ENCODE peak calls at places on chromosome 22, in eight cellular contexts. V is spleen; A is CD8-positive, alpha-beta memory T cell; L is amniotic epithelial cell; F is cardiac fibroblast; D is stimulated activated naive CD8-positive, alpha-beta T cell treated with anti-CD3 and anti-CD28 coated beads, Interleukin-15, amount 100 ng/mL, for 72 hours; S is GM13976; Y is stimulated activated CD4-positive, alpha-beta T cell treated with anti-CD3 and anti-CD28 coated beads, TNF-alpha, amount 100 ng/mL, for 24 hours. W is an unnamed sample.

GRCh38 chr22:40855104-40855959 is 1.1 kb downstream of the ST13 start:
- DNase-seq in V (no peak), A (peak), L (peak), F (peak), D (no peak), S (no peak), Y (no peak), W (no peak)

GRCh38 chr22:44172370-44173108 is 8.2 kb upstream of the PARVG start:
- DNase-seq in V (peak), A (no peak), L (no peak), F (no peak), D (no peak), S (peak), Y (no peak), W (no peak)

GRCh38 chr22:47082505-47082904 is 320.1 kb downstream of the TBC1D22A start:
- DNase-seq in V (no peak), A (no peak), L (no peak), F (no peak), D (no peak), S (no peak), Y (no peak), W (no peak)

GRCh38 chr22:35749808-35750207 is 32.1 kb downstream of the APOL5 start:
- DNase-seq in V (no peak), A (no peak), L (no peak), F (no peak), D (no peak), S (no peak), Y (no peak), W (peak)

GRCh38 chr22:47198801-47199251 is 436.4 kb downstream of the TBC1D22A start:
- DNase-seq in V (peak), A (no peak), L (no peak), F (no peak), D (no peak), S (no peak), Y (no peak), W (no peak)

GRCh38 chr22:40412441-40412840 is 42.0 kb downstream of the SGSM3 start:
- DNase-seq in V (peak), A (no peak), L (no peak), F (no peak), D (no peak), S (peak), Y (no peak), W (no peak)

GRCh38 chr22:25067851-25068421 is 115.4 kb downstream of the KIAA1671 start:
- DNase-seq in V (peak), A (peak), L (no peak), F (no peak), D (peak), S (no peak), Y (peak), W (no peak)

GRCh38 chr22:39212721-39213376 is 31.9 kb downstream of the PDGFB start:
- DNase-seq in V (peak), A (no peak), L (peak), F (peak), D (no peak), S (peak), Y (no peak), W (no peak)

GRCh38 chr22:37803636-37804371 is 3.9 kb upstream of the GCAT start:
- DNase-seq in V (no peak), A (no peak), L (no peak), F (no peak), D (no peak), S (no peak), Y (no peak), W (no peak)

GRCh38 chr22:50604623-50605348 is 4.2 kb downstream of the MAPK8IP2 start:
- DNase-seq in V (peak), A (no peak), L (no peak), F (no peak), D (no peak), S (peak), Y (no peak), W (no peak)

GRCh38 chr22:43005106-43005505 is 9.8 kb downstream of the PACSIN2 start:
- DNase-seq in V (no peak), A (no peak), L (peak), F (no peak), D (no peak), S (no peak), Y (no peak), W (no peak)

GRCh38 chr22:37675930-37676571 is 615 bp downstream of the LGALS1 start:
- DNase-seq in V (no peak), A (no peak), L (peak), F (peak), D (peak), S (no peak), Y (no peak), W (peak)

GRCh38 chr22:24067587-24068376 is 56.7 kb downstream of the CABIN1 start:
- DNase-seq in V (no peak), A (no peak), L (no peak), F (no peak), D (no peak), S (no peak), Y (no peak), W (no peak)

GRCh38 chr22:20471126-20471833 is 24.3 kb downstream of the KLHL22 start:
- DNase-seq in V (peak), A (no peak), L (no peak), F (no peak), D (no peak), S (no peak), Y (no peak), W (no peak)

GRCh38 chr22:31346255-31346732 is at the start of gene PATZ1:
- DNase-seq in V (peak), A (peak), L (peak), F (peak), D (no peak), S (peak), Y (peak), W (peak)

GRCh38 chr22:28410050-28410816 is 269.4 kb downstream of the TTC28 start:
- DNase-seq in V (no peak), A (no peak), L (peak), F (peak), D (no peak), S (peak), Y (no peak), W (no peak)

GRCh38 chr22:31637375-31637937 is 24.6 kb downstream of the PISD start:
- DNase-seq in V (peak), A (no peak), L (no peak), F (no peak), D (no peak), S (peak), Y (no peak), W (no peak)

GRCh38 chr22:32355760-32356159 is 1.9 kb upstream of the RFPL3 start:
- DNase-seq in V (no peak), A (no peak), L (no peak), F (no peak), D (no peak), S (no peak), Y (no peak), W (no peak)

GRCh38 chr22:50031189-50032091 is 18.9 kb upstream of the IL17REL start:
- DNase-seq in V (peak), A (no peak), L (no peak), F (no peak), D (no peak), S (no peak), Y (no peak), W (no peak)

GRCh38 chr22:32758866-32759385 is 42.6 kb upstream of the TIMP3 start:
- DNase-seq in V (no peak), A (no peak), L (no peak), F (no peak), D (no peak), S (no peak), Y (no peak), W (no peak)

GRCh38 chr22:23179381-23180294 is 671 bp upstream of the BCR start:
- DNase-seq in V (peak), A (no peak), L (no peak), F (no peak), D (peak), S (no peak), Y (no peak), W (no peak)

GRCh38 chr22:32819120-32819519 is 17.6 kb downstream of the TIMP3 start:
- DNase-seq in V (no peak), A (no peak), L (no peak), F (no peak), D (no peak), S (no peak), Y (no peak), W (no peak)

GRCh38 chr22:49301398-49302149 is 526.1 kb downstream of the BRD1 start:
- DNase-seq in V (peak), A (no peak), L (no peak), F (no peak), D (no peak), S (no peak), Y (no peak), W (no peak)

GRCh38 chr22:41092023-41092817 is at the start of gene EP300:
- DNase-seq in V (peak), A (peak), L (peak), F (peak), D (peak), S (peak), Y (peak), W (peak)

GRCh38 chr22:22666307-22667091 is 22.1 kb downstream of the GGTLC2 start:
- DNase-seq in V (no peak), A (peak), L (peak), F (peak), D (no peak), S (peak), Y (peak), W (peak)

GRCh38 chr22:36767035-36767775 is 8.7 kb downstream of the IFT27 start:
- DNase-seq in V (no peak), A (no peak), L (no peak), F (no peak), D (no peak), S (no peak), Y (no peak), W (no peak)

GRCh38 chr22:33327348-33327860 is 269.2 kb upstream of the SYN3 start:
- DNase-seq in V (no peak), A (no peak), L (no peak), F (no peak), D (no peak), S (no peak), Y (no peak), W (no peak)

GRCh38 chr22:32949719-32950118 is 108.5 kb downstream of the SYN3 start:
- DNase-seq in V (no peak), A (no peak), L (peak), F (peak), D (no peak), S (no peak), Y (no peak), W (no peak)

GRCh38 chr22:41288245-41288946 is 2.4 kb upstream of the RANGAP1 start:
- DNase-seq in V (no peak), A (no peak), L (peak), F (peak), D (no peak), S (no peak), Y (no peak), W (peak)

W was measured in H4.